ENCODE peak calls at places on chromosomes 13 and 19, in six cellular contexts. Z is mucosa of descending colon; D is activated naive CD8-positive, alpha-beta T cell treated with anti-CD3 and anti-CD28 coated beads for 36 hours; B is activated CD4-positive, alpha-beta T cell treated with anti-CD3 and anti-CD28 coated beads for 48 hours; S is chondrocyte; O is tibial artery. U is an unnamed sample.

GRCh38 chr19:45123440-45123850 is 30.5 kb downstream of the PPP1R37 start:
- DNase-seq in S (no peak), Z (no peak), B (no peak), O (no peak), D (no peak), U (no peak)

GRCh38 chr13:24644051-24644450 is 36.2 kb upstream of the ATP12A start:
- DNase-seq in O (no peak), B (no peak), S (no peak), D (no peak), Z (no peak), U (no peak)

GRCh38 chr19:17348700-17349099 is 11.3 kb downstream of the GTPBP3 start:
- DNase-seq in O (peak), S (no peak), B (no peak), Z (peak), D (no peak), U (no peak)

GRCh38 chr13:37870895-37871550 is 1.5 kb upstream of the TRPC4 start:
- DNase-seq in Z (no peak), B (no peak), S (no peak), O (no peak), D (no peak), U (no peak)

GRCh38 chr19:49150106-49150943 is 4.9 kb downstream of the HRC start:
- DNase-seq in B (peak), Z (peak), S (no peak), D (no peak), O (peak), U (peak)

GRCh38 chr13:40984670-40985366 is 34.3 kb downstream of the ELF1 start:
- DNase-seq in D (no peak), B (no peak), Z (no peak), S (no peak), O (no peak), U (no peak)

GRCh38 chr13:52850396-52851152 is 2.1 kb upstream of the PCDH8 start:
- DNase-seq in Z (peak), O (peak), D (peak), B (peak), S (no peak), U (peak)

GRCh38 chr13:27035892-27036235 is 135.7 kb downstream of the USP12 start:
- DNase-seq in S (no peak), O (no peak), Z (no peak), D (no peak), B (no peak), U (no peak)

GRCh38 chr13:114065141-114065925 is 67.1 kb downstream of the RASA3 start:
- DNase-seq in D (peak), O (peak), S (peak), Z (peak), B (peak), U (peak)

GRCh38 chr19:18704054-18704453 is 20.6 kb downstream of the CRTC1 start:
- DNase-seq in O (no peak), B (no peak), S (no peak), Z (no peak), D (no peak), U (no peak)

GRCh38 chr19:35403116-35403760 is 32.4 kb downstream of the GPR42 start:
- DNase-seq in Z (no peak), D (no peak), S (no peak), O (no peak), B (peak), U (no peak)

U was measured in GM13977.